ENCODE peak calls at places on chromosomes 11 and 22, in ten cellular contexts. J, G, X, I, E, R, V, W, U and Z are unnamed samples.

GRCh38 chr22:30892286-30892685 is 76.3 kb downstream of the MORC2 start:
- DNase-seq in J (no peak), G (no peak), X (no peak), I (peak), E (no peak), R (peak), V (no peak), W (no peak), U (no peak), Z (peak)

GRCh38 chr11:15127341-15127740 is 12.6 kb downstream of the INSC start:
- DNase-seq in J (peak), G (no peak), X (no peak), I (no peak), E (peak), R (no peak), V (no peak), W (no peak), U (peak), Z (no peak)

GRCh38 chr11:46808804-46809431 is 37.2 kb downstream of the CKAP5 start:
- DNase-seq in J (no peak), G (no peak), X (no peak), I (no peak), E (peak), R (no peak), V (no peak), W (no peak), U (peak), Z (no peak)

GRCh38 chr11:88886796-88887195 is 179.0 kb downstream of the GRM5 start:
- DNase-seq in J (peak), G (peak), X (no peak), I (no peak), E (peak), R (peak), V (peak), W (peak), U (peak), Z (no peak)

GRCh38 chr11:22304337-22304961 is 33.7 kb upstream of the SLC17A6 start:
- DNase-seq in J (peak), G (no peak), X (no peak), I (no peak), E (peak), R (no peak), V (no peak), W (no peak), U (peak), Z (no peak)

GRCh38 chr11:130407978-130408377 is 20.4 kb downstream of the ADAMTS8 start:
- DNase-seq in J (peak), G (no peak), X (no peak), I (no peak), E (peak), R (no peak), V (no peak), W (no peak), U (peak), Z (no peak)

GRCh38 chr11:8352852-8353505 is 89.3 kb upstream of the LMO1 start:
- DNase-seq in J (no peak), G (no peak), X (no peak), I (no peak), E (peak), R (no peak), V (no peak), W (no peak), U (no peak), Z (no peak)

GRCh38 chr11:71423181-71423790 is 24.9 kb downstream of the DHCR7 start:
- DNase-seq in J (no peak), G (no peak), X (no peak), I (no peak), E (no peak), R (no peak), V (no peak), W (no peak), U (no peak), Z (no peak)

GRCh38 chr11:66391322-66391721 is 19.8 kb upstream of the SLC29A2 start:
- DNase-seq in J (no peak), G (no peak), X (no peak), I (no peak), E (no peak), R (no peak), V (no peak), W (no peak), U (no peak), Z (no peak)

GRCh38 chr11:134374891-134375550 is 37.0 kb downstream of the B3GAT1 start:
- DNase-seq in J (no peak), G (no peak), X (no peak), I (no peak), E (no peak), R (no peak), V (no peak), W (no peak), U (no peak), Z (no peak)

GRCh38 chr11:63917685-63918523 is 940 bp upstream of the RCOR2 start:
- DNase-seq in J (peak), G (peak), X (peak), I (peak), E (no peak), R (peak), V (peak), W (peak), U (peak), Z (no peak)

GRCh38 chr11:92199991-92200390 is 24.6 kb upstream of the FAT3 start:
- DNase-seq in J (no peak), G (no peak), X (no peak), I (no peak), E (no peak), R (no peak), V (no peak), W (no peak), U (no peak), Z (no peak)

GRCh38 chr11:115197433-115197832 is 306.8 kb downstream of the CADM1 start:
- DNase-seq in J (no peak), G (no peak), X (no peak), I (no peak), E (no peak), R (no peak), V (no peak), W (no peak), U (no peak), Z (no peak)

GRCh38 chr22:23415490-23415851 is 164.6 kb downstream of the IGLL1 start:
- DNase-seq in J (no peak), G (no peak), X (no peak), I (peak), E (no peak), R (peak), V (peak), W (no peak), U (no peak), Z (peak)

GRCh38 chr11:46397526-46397925 is 6.0 kb upstream of the CHRM4 start:
- DNase-seq in J (no peak), G (no peak), X (no peak), I (no peak), E (no peak), R (no peak), V (no peak), W (no peak), U (no peak), Z (no peak)

GRCh38 chr11:34151166-34151565 is 45.7 kb downstream of the NAT10 start:
- DNase-seq in J (no peak), G (no peak), X (no peak), I (no peak), E (no peak), R (no peak), V (no peak), W (no peak), U (no peak), Z (no peak)

GRCh38 chr11:17273668-17274321 is 2.7 kb upstream of the NUCB2 start:
- DNase-seq in J (no peak), G (no peak), X (no peak), I (no peak), E (no peak), R (peak), V (peak), W (no peak), U (no peak), Z (no peak)

GRCh38 chr11:17277024-17277584 is 565 bp downstream of the NUCB2 start:
- DNase-seq in J (peak), G (no peak), X (no peak), I (no peak), E (peak), R (no peak), V (no peak), W (no peak), U (peak), Z (no peak)

GRCh38 chr11:17272823-17273222 is 3.7 kb upstream of the NUCB2 start:
- DNase-seq in J (no peak), G (no peak), X (no peak), I (no peak), E (no peak), R (no peak), V (no peak), W (no peak), U (no peak), Z (no peak)

GRCh38 chr11:17275376-17276235 is 933 bp upstream of the NUCB2 start:
- DNase-seq in J (peak), G (no peak), X (no peak), I (no peak), E (peak), R (no peak), V (no peak), W (no peak), U (no peak), Z (no peak)

GRCh38 chr11:17276236-17277023 is at the start of gene NUCB2:
- DNase-seq in J (peak), G (peak), X (peak), I (peak), E (peak), R (peak), V (peak), W (peak), U (peak), Z (peak)
- TF ChIP-seq CTCF in J (no peak), G (no peak), X (no peak), I (no peak), E (no peak), R (no peak), V (no peak), W (no peak), U (no peak), Z (no peak)

DNA sequence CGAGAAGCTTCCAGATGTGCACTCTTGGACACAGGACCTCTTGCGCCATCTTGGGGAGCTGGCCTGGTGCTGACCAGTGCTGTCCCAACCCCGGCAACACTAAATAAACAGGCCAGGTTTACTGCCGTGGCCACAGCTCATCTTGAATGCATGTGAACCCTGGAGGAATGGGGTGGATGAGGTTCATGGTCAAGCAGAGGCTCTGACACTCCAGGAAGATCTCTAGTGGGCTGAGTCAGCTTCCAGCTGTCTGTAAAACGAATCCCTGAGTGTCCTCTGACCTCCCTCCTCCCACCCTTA is 51.8 kb downstream of the ALX4 start:
- DNase-seq in J (no peak), G (no peak), X (no peak), I (no peak), E (peak), R (no peak), V (no peak), W (no peak), U (peak), Z (no peak)
- TF ChIP-seq CTCF in J (no peak), G (no peak), X (no peak), I (no peak), E (no peak), R (peak), V (no peak), W (no peak), U (no peak), Z (no peak)

GRCh38 chr11:406796-407650 is 7.8 kb downstream of the SIGIRR start:
- DNase-seq in J (peak), G (peak), X (peak), I (peak), E (peak), R (peak), V (peak), W (peak), U (peak), Z (no peak)
- TF ChIP-seq CTCF in J (no peak), G (no peak), X (no peak), I (peak), E (no peak), R (peak), V (no peak), W (no peak), U (peak), Z (no peak)

GRCh38 chr11:90587896-90588295 is 365.0 kb upstream of the CHORDC1 start:
- DNase-seq in J (no peak), G (no peak), X (no peak), I (no peak), E (no peak), R (no peak), V (no peak), W (no peak), U (no peak), Z (no peak)
- TF ChIP-seq CTCF in J (no peak), G (no peak), X (no peak), I (no peak), E (no peak), R (no peak), V (no peak), W (no peak), U (no peak), Z (no peak)

DNA sequence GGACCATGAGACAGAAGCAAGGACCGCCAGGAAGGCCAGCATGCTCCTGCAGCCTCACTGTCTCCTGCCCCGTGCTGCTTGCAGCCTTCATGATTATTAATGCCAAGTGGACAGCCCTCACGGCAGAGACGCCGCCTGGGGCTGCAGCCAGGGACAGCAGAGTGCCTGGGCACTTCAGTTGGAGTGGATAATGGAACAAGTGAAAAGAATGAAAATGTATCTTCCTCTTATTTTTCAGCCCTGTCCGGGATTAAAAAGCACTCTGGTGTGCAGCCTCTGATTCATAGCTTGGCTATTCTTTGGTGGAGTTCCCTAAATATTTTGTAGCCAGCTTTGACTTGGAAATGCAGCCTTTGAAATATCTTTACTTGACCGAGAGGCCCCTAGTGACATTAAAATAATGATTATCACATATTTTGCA is 1404.2 kb downstream of the BRD1 start:
- DNase-seq in J (peak), G (no peak), X (peak), I (no peak), E (no peak), R (no peak), V (no peak), W (no peak), U (no peak), Z (no peak)
- TF ChIP-seq CTCF in J (no peak), G (no peak), X (no peak), I (no peak), E (no peak), R (no peak), V (no peak), W (no peak), U (no peak), Z (no peak)